ENCODE peak calls at places on chromosomes 4 and X, in five cellular contexts. G is T-helper 9 cell, Q is hippocampal formation, Y is fibroblast of the conjunctiva, W is fibroblast of mammary gland. K is an unnamed sample.

GRCh38 chrX:48025561-48025960 is 18.8 kb downstream of the SPACA5 start:
- DNase-seq in G (no peak), Q (peak; percentile 50), Y (peak; percentile 42), W (peak; percentile 70), K (no peak)

GRCh38 chrX:133698298-133698697 is 283.0 kb upstream of the GPC4 start:
- DNase-seq in G (no peak), Q (peak; percentile 16), Y (peak; percentile 28), W (peak; percentile 57), K (peak; percentile 13)

GRCh38 chrX:1925053-1925481 is 310.2 kb downstream of the ASMT start:
- DNase-seq in G (no peak), Q (no peak), Y (no peak), W (no peak), K (no peak)

GRCh38 chr4:40280586-40280985 is 54.5 kb upstream of the CHRNA9 start:
- DNase-seq in G (no peak), Q (no peak), Y (no peak), W (no peak), K (no peak)

GRCh38 chrX:126770179-126770578 is 49.4 kb upstream of the PRR32 start:
- DNase-seq in G (no peak), Q (peak; percentile 12), Y (no peak), W (peak; percentile 2), K (no peak)

GRCh38 chrX:40755291-40756249 is 20.2 kb upstream of the MED14 start:
- DNase-seq in G (no peak), Q (no peak), Y (no peak), W (peak; percentile 33), K (no peak)

GRCh38 chrX:142804085-142804484 is 221.6 kb upstream of the SPANXN4 start:
- DNase-seq in G (no peak), Q (no peak), Y (no peak), W (no peak), K (no peak)

GRCh38 chr4:186701273-186701672 is 22.4 kb downstream of the FAT1 start:
- DNase-seq in G (no peak), Q (peak; percentile 19), Y (no peak), W (peak; percentile 64), K (no peak)

GRCh38 chrX:55028040-55028439 is 2.7 kb downstream of the ALAS2 start:
- DNase-seq in G (no peak), Q (no peak), Y (no peak), W (no peak), K (no peak)

GRCh38 chr4:128332086-128332485 is 44.5 kb upstream of the PGRMC2 start:
- DNase-seq in G (no peak), Q (no peak), Y (no peak), W (no peak), K (no peak)

GRCh38 chr4:38870098-38870850 is 2.7 kb downstream of the FAM114A1 start:
- DNase-seq in G (no peak), Q (no peak), Y (no peak), W (peak; percentile 85), K (no peak)

GRCh38 chr4:112361181-112361791 is 64.1 kb downstream of the ALPK1 start:
- DNase-seq in G (no peak), Q (no peak), Y (no peak), W (peak; percentile 4), K (peak; percentile 41)

GRCh38 chrX:73563740-73564073 is 710 bp downstream of the CHIC1 start:
- DNase-seq in G (no peak), Q (peak; percentile 30), Y (no peak), W (peak; percentile 28), K (no peak)

GRCh38 chrX:28922106-28922505 is 334.9 kb downstream of the IL1RAPL1 start:
- DNase-seq in G (no peak), Q (no peak), Y (no peak), W (no peak), K (no peak)

GRCh38 chrX:69618803-69619202 is 2.9 kb downstream of the EDA start:
- DNase-seq in G (no peak), Q (no peak), Y (no peak), W (peak; percentile 31), K (no peak)

GRCh38 chr4:54513231-54513630 is 144.5 kb upstream of the KIT start:
- DNase-seq in G (no peak), Q (no peak), Y (peak; percentile 56), W (peak; percentile 97), K (peak; percentile 23)

GRCh38 chrX:68867458-68868166 is 38.8 kb downstream of the EFNB1 start:
- DNase-seq in G (no peak), Q (no peak), Y (no peak), W (no peak), K (no peak)

GRCh38 chr4:100189820-100190642 is at the start of gene DDIT4L:
- DNase-seq in G (no peak), Q (no peak), Y (no peak), W (peak; percentile 40), K (no peak)

GRCh38 chr4:42048394-42048793 is 58.1 kb downstream of the SLC30A9 start:
- DNase-seq in G (no peak), Q (no peak), Y (peak; percentile 5), W (peak; percentile 94), K (no peak)

GRCh38 chr4:2423695-2424094 is 4.9 kb downstream of the CFAP99 start:
- DNase-seq in G (no peak), Q (no peak), Y (no peak), W (no peak), K (no peak)

GRCh38 chrX:149010026-149010898 is 494.8 kb downstream of the IDS start:
- DNase-seq in G (no peak), Q (no peak), Y (no peak), W (no peak), K (no peak)

GRCh38 chr4:78168029-78168428 is 110.9 kb downstream of the FRAS1 start:
- DNase-seq in G (no peak), Q (no peak), Y (no peak), W (no peak), K (no peak)

GRCh38 chr4:173932701-173933100 is 350.8 kb downstream of the FBXO8 start:
- DNase-seq in G (no peak), Q (no peak), Y (no peak), W (no peak), K (no peak)

GRCh38 chrX:109184506-109185139 is 297.3 kb downstream of the GUCY2F start:
- DNase-seq in G (no peak), Q (no peak), Y (no peak), W (no peak), K (no peak)

GRCh38 chrX:118976599-118977340 is 2.4 kb downstream of the LONRF3 start:
- DNase-seq in G (no peak), Q (no peak), Y (no peak), W (no peak), K (no peak)

GRCh38 chrX:40176979-40177430 is 79.2 kb upstream of the BCOR start:
- DNase-seq in G (no peak), Q (no peak), Y (no peak), W (no peak), K (no peak)

GRCh38 chr4:40948017-40948416 is 198.3 kb downstream of the NSUN7 start:
- DNase-seq in G (no peak), Q (no peak), Y (no peak), W (no peak), K (no peak)

GRCh38 chrX:53088136-53088974 is 5.6 kb upstream of the KANTR start:
- DNase-seq in G (peak; percentile 66), Q (peak; percentile 43), Y (peak; percentile 67), W (peak; percentile 85), K (no peak)

GRCh38 chr4:1751155-1751918 is 30.0 kb downstream of the TACC3 start:
- DNase-seq in G (no peak), Q (no peak), Y (no peak), W (no peak), K (no peak)

GRCh38 chrX:32137525-32137924 is 1065.7 kb upstream of the FTHL17 start:
- DNase-seq in G (no peak), Q (no peak), Y (no peak), W (no peak), K (no peak)

GRCh38 chr4:42357325-42357724 is 40.0 kb upstream of the SHISA3 start:
- DNase-seq in G (no peak), Q (no peak), Y (no peak), W (no peak), K (no peak)

GRCh38 chr4:76090241-76090691 is 15.8 kb downstream of the ART3 start:
- DNase-seq in G (no peak), Q (peak; percentile 18), Y (peak; percentile 53), W (peak; percentile 91), K (no peak)